ENCODE peak calls at places on chromosome 16, in seven cellular contexts. J is neuronal stem cell; E is heart left ventricle; Z is CD4-positive, alpha-beta memory T cell; H is GM23248; K is GM23338; G is tibial artery. T is an unnamed sample. For H3K4me1, the result is how much of the 10 kb centered on the place peaks cover.

GRCh38 chr16:9334091-9334490 is 242.6 kb downstream of the HAPSTR1 start:
- DNase-seq in J (no peak), E (no peak), Z (no peak), H (no peak), K (no peak), G (no peak), T (no peak)

GRCh38 chr16:50627419-50627818 is 53.7 kb downstream of the SNX20 start:
- DNase-seq in J (no peak), E (peak), Z (peak), H (peak), K (peak), G (peak), T (no peak)

GRCh38 chr16:84839956-84840355 is 20.2 kb downstream of the CRISPLD2 start:
- DNase-seq in J (no peak), E (no peak), Z (no peak), H (peak), K (peak), G (no peak), T (no peak)

GRCh38 chr16:894841-895240 is 75.9 kb downstream of the LMF1 start:
- DNase-seq in J (no peak), E (no peak), Z (no peak), H (no peak), K (peak), G (no peak), T (peak)

GRCh38 chr16:77212736-77213541 is 13.7 kb downstream of the SYCE1L start:
- DNase-seq in J (peak), E (peak), Z (peak), H (peak), K (peak), G (no peak), T (peak)

GRCh38 chr16:19754644-19755036 is 36.6 kb downstream of the IQCK start:
- DNase-seq in J (no peak), E (no peak), Z (no peak), H (no peak), K (no peak), G (no peak), T (no peak)

GRCh38 chr16:13350000-13350399 is 448.6 kb downstream of the SHISA9 start:
- DNase-seq in J (no peak), E (no peak), Z (no peak), H (no peak), K (peak), G (no peak), T (no peak)

GRCh38 chr16:27918755-27919154 is 144.8 kb downstream of the GSG1L start:
- DNase-seq in J (no peak), E (no peak), Z (no peak), H (peak), K (peak), G (no peak), T (no peak)

GRCh38 chr16:75750516-75750915 is 24.2 kb upstream of the CPHXL start:
- DNase-seq in J (no peak), E (no peak), Z (no peak), H (no peak), K (no peak), G (no peak), T (no peak)

GRCh38 chr16:16036359-16036792 is 87.0 kb downstream of the ABCC1 start:
- DNase-seq in J (peak), E (no peak), Z (no peak), H (no peak), K (no peak), G (no peak), T (no peak)

GRCh38 chr16:69520800-69521602 is 44.8 kb upstream of the NFAT5 start:
- DNase-seq in J (no peak), E (no peak), Z (no peak), H (peak), K (no peak), G (no peak), T (no peak)

GRCh38 chr16:31452631-31453106 is 6.6 kb upstream of the ARMC5 start:
- DNase-seq in J (no peak), E (no peak), Z (no peak), H (peak), K (peak), G (peak), T (peak)

GRCh38 chr16:29756654-29757053 is 10.9 kb upstream of the C16orf54 start:
- DNase-seq in J (no peak), E (no peak), Z (no peak), H (no peak), K (no peak), G (no peak), T (no peak)

GRCh38 chr16:4601317-4602186 is 13.1 kb downstream of the UBALD1 start:
- DNase-seq in J (no peak), E (no peak), Z (no peak), H (peak), K (no peak), G (no peak), T (no peak)

GRCh38 chr16:48378836-48379235 is 6.4 kb downstream of the SIAH1 start:
- DNase-seq in J (no peak), E (no peak), Z (no peak), H (no peak), K (no peak), G (no peak), T (peak)

GRCh38 chr16:83023640-83024039 is 396.9 kb downstream of the CDH13 start:
- DNase-seq in J (no peak), E (no peak), Z (no peak), H (no peak), K (no peak), G (no peak), T (no peak)

GRCh38 chr16:50881953-50882352 is 140.1 kb downstream of the CYLD start:
- DNase-seq in J (no peak), E (no peak), Z (no peak), H (no peak), K (no peak), G (no peak), T (no peak)

GRCh38 chr16:24689128-24689527 is 40.3 kb upstream of the TNRC6A start:
- DNase-seq in J (no peak), E (no peak), Z (no peak), H (peak), K (peak), G (no peak), T (peak)

GRCh38 chr16:50651835-50652438 is 29.2 kb downstream of the SNX20 start:
- DNase-seq in J (no peak), E (no peak), Z (no peak), H (no peak), K (no peak), G (no peak), T (no peak)

GRCh38 chr16:86516618-86517003 is 6.3 kb downstream of the FOXF1 start:
- DNase-seq in J (peak), E (no peak), Z (peak), H (peak), K (no peak), G (no peak), T (no peak)
- H3K4me3 ChIP-seq in J (no peak), E (no peak), Z (no peak), H (no peak), K (peak), G (no peak), T (no peak)

DNA sequence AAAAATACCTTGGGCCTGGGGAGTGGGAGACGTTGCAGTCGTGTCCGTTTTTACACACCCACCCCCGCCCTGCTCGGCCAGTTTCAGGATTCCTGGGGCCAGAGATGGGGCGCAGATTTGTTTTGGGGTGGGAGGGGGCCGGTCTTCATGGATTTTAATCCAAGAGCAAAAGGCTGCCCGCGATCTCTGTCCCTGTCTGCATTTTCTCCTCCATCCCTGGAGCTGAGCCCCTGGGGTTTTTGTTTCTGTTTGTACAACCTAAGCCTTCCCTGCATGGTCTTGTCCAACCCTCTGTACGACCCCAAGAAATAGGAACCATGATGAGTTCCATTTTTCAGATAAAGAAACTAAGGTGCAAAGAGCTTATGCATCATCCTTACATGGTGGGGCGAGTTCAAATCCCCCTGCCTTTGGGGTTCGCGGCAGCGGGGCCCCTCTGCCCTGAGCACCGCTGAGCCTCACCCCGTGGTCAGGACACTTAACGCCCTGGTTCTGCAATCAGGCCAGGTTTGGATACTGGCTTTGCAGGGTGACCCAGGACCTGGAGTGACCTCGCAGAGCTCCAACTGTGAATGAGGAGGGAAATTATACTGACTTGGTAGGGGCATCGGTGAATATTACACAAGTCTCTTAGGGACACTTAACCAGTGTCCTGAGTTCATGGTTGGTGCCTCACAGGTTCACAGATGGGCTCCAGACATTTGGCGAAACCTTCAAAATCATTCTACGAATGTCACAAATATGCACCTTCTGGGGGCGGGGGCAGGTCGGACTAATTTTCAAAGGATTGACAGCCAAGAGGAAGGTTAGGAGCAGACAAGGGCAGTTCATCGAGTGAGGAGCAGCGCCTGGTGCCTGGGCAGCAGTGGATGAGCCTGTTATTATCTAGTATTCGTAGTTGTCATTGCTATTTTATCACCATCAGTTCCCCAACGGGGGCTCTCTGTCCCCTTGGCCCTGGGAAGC is 4.1 kb upstream of the FOXF1 start:
- DNase-seq in J (peak), E (no peak), Z (peak), H (no peak), K (no peak), G (no peak), T (no peak)
- H3K4me1 ChIP-seq in J (under half), E (under half), Z (under half), H (under half), K (under half), G (under half), T (under half)

DNA sequence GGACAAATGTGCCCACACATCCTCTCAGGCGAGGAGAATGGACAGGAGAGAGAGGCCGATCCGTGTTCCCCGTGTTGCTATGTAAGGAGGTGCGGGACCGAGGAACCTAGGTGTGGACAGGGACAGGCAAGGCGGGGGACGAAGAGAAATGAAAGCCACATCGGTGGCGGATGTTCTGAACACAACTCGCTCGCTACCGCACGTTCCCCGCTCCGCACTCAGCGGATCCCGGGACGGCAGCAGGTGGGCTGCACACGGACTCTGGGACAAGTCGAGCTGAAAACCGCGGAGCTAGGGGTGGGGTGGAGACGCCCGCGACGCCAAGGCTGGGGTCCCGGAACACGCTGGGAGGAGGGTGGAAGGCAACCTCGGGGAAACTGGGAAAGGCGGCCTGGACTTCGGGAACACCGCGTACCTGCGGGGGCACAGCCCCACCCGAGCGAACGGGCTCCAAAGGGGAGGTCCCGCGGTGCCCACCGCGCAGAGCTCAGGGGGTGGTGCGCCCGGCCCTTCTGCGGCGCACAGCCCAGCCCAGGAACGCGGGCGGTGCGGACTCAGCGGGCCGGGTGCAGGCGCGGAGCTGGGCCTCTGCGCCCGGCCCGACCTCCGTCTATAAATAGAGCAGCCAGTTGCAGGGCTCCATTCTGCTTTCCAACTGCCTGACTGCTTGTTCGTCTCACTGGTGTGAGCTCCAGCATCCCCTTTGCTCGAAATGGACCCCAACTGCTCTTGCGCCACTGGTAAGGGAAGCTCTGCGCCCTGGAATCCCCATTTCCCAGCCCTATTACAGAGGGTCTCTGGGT is at the start of gene MT1E:
- DNase-seq in J (no peak), E (peak), Z (no peak), H (peak), K (peak), G (peak), T (peak)
- H3K4me3 ChIP-seq in J (peak), E (peak), Z (peak), H (peak), K (peak), G (peak), T (peak)

DNA sequence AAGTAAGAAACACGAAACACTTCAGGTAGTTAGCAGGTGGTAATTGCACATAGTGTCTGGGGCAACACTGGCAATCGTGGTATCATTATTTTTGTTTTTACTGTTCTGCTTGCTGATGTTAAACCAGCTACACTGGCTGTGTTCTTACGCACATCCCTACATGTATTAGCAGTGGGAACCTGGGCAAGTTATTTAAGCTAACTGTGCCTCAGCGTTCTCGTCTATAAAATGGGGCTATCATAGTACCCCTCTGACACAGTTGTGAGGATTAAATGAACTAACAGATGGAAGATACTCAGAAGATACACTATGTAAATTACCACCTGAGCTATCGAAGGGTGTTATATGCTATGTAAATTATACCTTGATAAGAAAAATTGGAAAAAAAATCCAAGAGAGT is 117.4 kb downstream of the SNX29 start:
- DNase-seq in J (no peak), E (no peak), Z (no peak), H (no peak), K (no peak), G (no peak), T (no peak)
- H3K4me1 ChIP-seq in J (half or more), E (under half), Z (under half), H (under half), K (under half), G (under half), T (under half)

DNA sequence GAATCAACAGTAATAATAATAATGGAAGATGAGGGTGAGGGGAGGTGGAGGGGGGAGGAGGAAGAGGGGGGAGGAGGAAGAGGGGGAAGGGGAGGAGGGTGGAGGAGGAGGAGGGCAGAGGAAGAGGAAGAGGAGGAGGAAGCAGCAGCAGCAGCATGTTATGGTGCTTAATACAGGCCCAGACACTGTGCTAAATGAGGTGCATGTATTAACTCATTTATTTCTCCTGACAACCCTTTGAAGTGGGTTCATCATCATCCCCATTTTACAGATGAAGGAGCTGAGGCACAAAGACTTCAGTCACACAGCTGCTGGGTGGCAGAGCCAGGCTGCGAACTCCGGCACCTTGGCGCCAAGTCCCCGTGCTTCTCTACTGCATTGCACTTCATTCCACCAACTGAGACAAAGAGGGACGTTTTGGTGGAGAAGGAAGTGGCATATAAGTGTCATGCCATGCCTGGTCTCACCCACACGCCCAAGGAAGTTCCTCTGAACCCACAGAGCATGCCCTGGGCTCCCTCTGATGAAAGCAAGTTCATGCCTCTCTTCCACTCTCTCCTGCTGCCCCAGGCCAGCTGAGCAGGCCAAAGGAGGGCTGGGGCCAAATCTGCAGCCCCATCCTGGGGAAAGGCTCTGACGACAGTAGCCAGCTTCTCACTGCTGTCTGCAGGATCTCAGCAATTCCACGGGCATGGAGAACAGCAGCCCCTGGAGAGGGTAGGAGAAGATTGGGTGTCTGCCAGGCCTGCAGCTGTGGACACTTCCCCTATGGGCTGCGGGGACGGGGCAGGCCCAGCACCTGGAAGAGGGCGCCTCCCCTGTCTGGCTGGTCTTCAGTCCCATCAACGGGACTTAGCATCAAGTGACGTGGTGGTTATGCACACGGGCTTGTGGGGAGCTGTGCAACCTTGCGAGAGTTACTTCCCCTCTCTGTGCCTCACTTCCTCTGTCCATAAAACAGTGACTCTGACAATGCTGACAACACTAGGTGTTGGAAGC is 21.8 kb downstream of the XYLT1 start:
- DNase-seq in J (no peak), E (peak), Z (peak), H (no peak), K (no peak), G (peak), T (no peak)
- H3K4me3 ChIP-seq in J (no peak), E (no peak), Z (peak), H (no peak), K (no peak), G (no peak), T (no peak)

DNA sequence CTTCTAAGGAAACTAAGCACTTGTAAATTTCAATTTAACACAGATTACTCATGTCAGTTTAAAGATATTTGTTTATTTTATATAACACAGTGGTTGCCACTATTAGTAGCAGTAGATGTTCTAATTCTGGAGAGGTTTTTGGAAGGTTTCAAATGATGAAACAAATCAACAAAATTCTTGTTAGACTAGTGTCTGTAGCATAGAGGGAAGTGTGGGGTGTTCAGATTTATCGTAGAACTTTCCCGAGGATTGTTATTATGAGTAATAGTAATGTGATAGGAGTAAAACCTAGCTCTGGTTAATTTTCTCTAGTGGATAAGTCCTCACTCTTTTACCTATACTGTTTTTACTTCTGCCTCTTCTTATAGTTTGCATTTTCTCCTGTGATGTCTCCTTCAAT is 6.3 kb downstream of the GAN start:
- DNase-seq in J (no peak), E (no peak), Z (no peak), H (peak), K (no peak), G (no peak), T (no peak)
- H3K4me1 ChIP-seq in J (under half), E (under half), Z (under half), H (under half), K (under half), G (under half), T (under half)

GRCh38 chr16:53131363-53132071 is 76.7 kb downstream of the CHD9 start:
- DNase-seq in J (no peak), E (peak), Z (peak), H (peak), K (peak), G (peak), T (peak)

GRCh38 chr16:53130193-53131049 is 75.6 kb downstream of the CHD9 start:
- DNase-seq in J (peak), E (peak), Z (peak), H (peak), K (peak), G (peak), T (peak)

GRCh38 chr16:53129281-53130192 is 74.7 kb downstream of the CHD9 start:
- DNase-seq in J (no peak), E (no peak), Z (no peak), H (peak), K (peak), G (peak), T (peak)

GRCh38 chr16:53131050-53131362 is 76.2 kb downstream of the CHD9 start:
- DNase-seq in J (no peak), E (no peak), Z (no peak), H (no peak), K (no peak), G (no peak), T (no peak)

GRCh38 chr16:53132406-53132805 is 77.6 kb downstream of the CHD9 start:
- DNase-seq in J (no peak), E (no peak), Z (no peak), H (peak), K (no peak), G (no peak), T (no peak)
- H3K4me3 ChIP-seq in J (no peak), E (peak), Z (no peak), H (peak), K (peak), G (peak), T (peak)

DNA sequence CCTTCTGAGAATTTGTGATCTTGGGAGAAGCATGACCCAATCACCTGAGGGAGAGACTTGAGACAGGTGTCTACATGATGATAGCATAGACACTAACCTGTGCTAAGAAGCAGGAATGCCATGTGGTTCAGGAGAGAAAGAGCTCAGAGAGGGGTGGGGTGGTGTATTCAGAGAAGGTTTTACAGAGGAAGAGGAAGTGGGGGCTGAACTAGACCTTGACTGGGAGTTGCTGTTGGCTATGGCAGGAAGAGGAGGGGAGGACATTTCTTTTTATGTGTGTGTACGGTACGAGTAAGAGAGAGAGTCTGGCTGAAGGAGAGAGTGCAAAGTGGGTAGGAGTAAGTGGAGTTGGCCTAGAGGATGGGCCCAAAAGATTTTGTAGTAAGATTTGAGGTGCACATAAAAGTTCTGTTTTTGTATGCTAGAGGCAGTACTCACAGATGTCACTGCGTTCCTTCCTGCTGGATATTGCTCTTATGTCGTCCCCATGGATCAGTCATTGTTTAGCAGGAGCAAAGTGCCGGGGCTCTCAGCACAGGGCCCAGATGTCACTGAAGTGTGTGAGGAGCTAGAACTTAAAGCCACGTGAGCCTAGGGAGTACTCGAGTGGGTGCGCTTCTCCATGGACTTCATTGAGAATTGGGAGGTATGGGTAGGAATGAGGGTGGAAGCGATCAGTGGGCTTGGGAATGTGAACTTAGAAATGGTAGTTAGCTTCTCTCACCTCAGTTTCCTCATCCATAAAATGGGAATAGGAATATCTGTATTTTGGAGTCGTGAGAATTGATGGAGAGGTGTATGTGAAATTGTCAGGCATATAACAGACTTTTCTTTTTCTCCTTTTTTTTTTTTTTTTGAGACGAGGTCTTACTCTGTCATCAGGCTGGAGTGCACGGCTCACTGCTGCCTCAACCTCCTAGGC is 22.1 kb downstream of the SLC7A6 start:
- DNase-seq in J (no peak), E (no peak), Z (peak), H (no peak), K (no peak), G (no peak), T (no peak)
- H3K4me1 ChIP-seq in J (under half), E (half or more), Z (half or more), H (under half), K (under half), G (under half), T (under half)

T was measured in HAP-1.